ENCODE peak calls at places on chromosome 10, in five cellular contexts. P is AG10803, J is GM12865, I is kidney tubule cell, K is Calu3. H is an unnamed sample.

GRCh38 chr10:111656066-111656465 is 527.5 kb downstream of the GPAM start:
- DNase-seq in J (no peak), K (no peak), P (peak; percentile 26), I (no peak), H (no peak)

GRCh38 chr10:43944742-43945730 is 296.4 kb upstream of the ZNF32 start:
- DNase-seq in J (no peak), P (no peak), I (no peak), K (no peak), H (no peak)

GRCh38 chr10:58424176-58424575 is 39.0 kb downstream of the TFAM start:
- DNase-seq in P (peak; percentile 47), K (peak; percentile 20), J (no peak), I (peak; percentile 91), H (no peak)

GRCh38 chr10:104321716-104322415 is 16.4 kb downstream of the ITPRIP start:
- DNase-seq in I (no peak), P (no peak), K (no peak), J (no peak), H (no peak)

GRCh38 chr10:52318822-52319464 is 4.9 kb downstream of the DKK1 start:
- DNase-seq in J (no peak), K (no peak), I (peak; percentile 91), P (peak; percentile 95), H (peak; percentile 60)

GRCh38 chr10:33917069-33917468 is 582.6 kb upstream of the NRP1 start:
- DNase-seq in P (no peak), K (no peak), J (no peak), I (no peak), H (no peak)

GRCh38 chr10:123134058-123134914 is 1.5 kb upstream of the HMX3 start:
- DNase-seq in I (no peak), J (no peak), P (no peak), K (no peak), H (no peak)

GRCh38 chr10:8229153-8229552 is 174.7 kb downstream of the GATA3 start:
- DNase-seq in J (no peak), P (no peak), I (no peak), K (no peak), H (no peak)

GRCh38 chr10:96505150-96506136 is 8.3 kb downstream of the TLL2 start:
- DNase-seq in J (peak; percentile 37), I (no peak), K (no peak), P (no peak), H (no peak)

GRCh38 chr10:34940436-34940835 is 125.3 kb upstream of the PARD3 start:
- DNase-seq in J (no peak), I (no peak), K (no peak), P (no peak), H (no peak)

GRCh38 chr10:33347227-33347626 is 12.8 kb upstream of the NRP1 start:
- DNase-seq in I (no peak), K (no peak), P (no peak), J (no peak), H (no peak)

GRCh38 chr10:15661574-15661973 is 58.1 kb downstream of the ITGA8 start:
- DNase-seq in P (peak; percentile 36), J (no peak), K (no peak), I (no peak), H (no peak)

GRCh38 chr10:96998329-96998888 is 166.3 kb downstream of the LCOR start:
- DNase-seq in P (peak; percentile 28), J (no peak), I (peak; percentile 88), K (peak; percentile 30), H (peak; percentile 83)

H was measured in small intestine.